ENCODE peak calls at places on chromosomes 7 and 10, in seven cellular contexts. One of them, this sample, is unnamed.

GRCh38 chr10:1610986-1611770 is 126.1 kb downstream of the ADARB2 start:
- DNase-seq in MV-4-11: no peak
- DNase-seq in A549: no peak
- DNase-seq in cardiac muscle cell: no peak
- DNase-seq in natural killer cell treated with Interleukin-12 subunit alpha and Interleukin-12 subunit beta and Interleukin-15 and Interleukin-18, amount 100 ng/mL, for 72 hours: no peak
- DNase-seq in H9: peak
- DNase-seq in body of pancreas: no peak
- DNase-seq in this sample: no peak

GRCh38 chr7:107580716-107581383 is 804 bp downstream of the BCAP29 start:
- DNase-seq in H9: no peak
- DNase-seq in cardiac muscle cell: no peak
- DNase-seq in MV-4-11: no peak
- DNase-seq in natural killer cell treated with Interleukin-12 subunit alpha and Interleukin-12 subunit beta and Interleukin-15 and Interleukin-18, amount 100 ng/mL, for 72 hours: no peak
- DNase-seq in A549: no peak
- DNase-seq in body of pancreas: no peak
- DNase-seq in this sample: no peak

GRCh38 chr7:47816647-47817046 is 131.6 kb downstream of the PKD1L1 start:
- DNase-seq in H9: no peak
- DNase-seq in MV-4-11: no peak
- DNase-seq in body of pancreas: no peak
- DNase-seq in natural killer cell treated with Interleukin-12 subunit alpha and Interleukin-12 subunit beta and Interleukin-15 and Interleukin-18, amount 100 ng/mL, for 72 hours: no peak
- DNase-seq in cardiac muscle cell: no peak
- DNase-seq in A549: peak
- DNase-seq in this sample: no peak

GRCh38 chr7:162583-163297 is 29.6 kb upstream of the FAM20C start:
- DNase-seq in H9: no peak
- DNase-seq in MV-4-11: no peak
- DNase-seq in cardiac muscle cell: no peak
- DNase-seq in natural killer cell treated with Interleukin-12 subunit alpha and Interleukin-12 subunit beta and Interleukin-15 and Interleukin-18, amount 100 ng/mL, for 72 hours: peak
- DNase-seq in body of pancreas: no peak
- DNase-seq in A549: no peak
- DNase-seq in this sample: no peak

GRCh38 chr7:82396343-82396742 is 47.2 kb downstream of the CACNA2D1 start:
- DNase-seq in A549: no peak
- DNase-seq in natural killer cell treated with Interleukin-12 subunit alpha and Interleukin-12 subunit beta and Interleukin-15 and Interleukin-18, amount 100 ng/mL, for 72 hours: no peak
- DNase-seq in H9: no peak
- DNase-seq in cardiac muscle cell: no peak
- DNase-seq in body of pancreas: no peak
- DNase-seq in MV-4-11: no peak
- DNase-seq in this sample: no peak

GRCh38 chr7:5360451-5360850 is 63.2 kb downstream of the TNRC18 start:
- DNase-seq in A549: no peak
- DNase-seq in natural killer cell treated with Interleukin-12 subunit alpha and Interleukin-12 subunit beta and Interleukin-15 and Interleukin-18, amount 100 ng/mL, for 72 hours: no peak
- DNase-seq in MV-4-11: no peak
- DNase-seq in H9: peak
- DNase-seq in cardiac muscle cell: no peak
- DNase-seq in body of pancreas: no peak
- DNase-seq in this sample: no peak

GRCh38 chr7:25149844-25150243 is 24.8 kb upstream of the CYCS start:
- DNase-seq in natural killer cell treated with Interleukin-12 subunit alpha and Interleukin-12 subunit beta and Interleukin-15 and Interleukin-18, amount 100 ng/mL, for 72 hours: no peak
- DNase-seq in cardiac muscle cell: no peak
- DNase-seq in A549: no peak
- DNase-seq in MV-4-11: no peak
- DNase-seq in H9: peak
- DNase-seq in body of pancreas: no peak
- DNase-seq in this sample: peak

GRCh38 chr7:111516612-111517011 is 45.7 kb downstream of the IMMP2L start:
- DNase-seq in A549: peak
- DNase-seq in natural killer cell treated with Interleukin-12 subunit alpha and Interleukin-12 subunit beta and Interleukin-15 and Interleukin-18, amount 100 ng/mL, for 72 hours: no peak
- DNase-seq in MV-4-11: no peak
- DNase-seq in body of pancreas: no peak
- DNase-seq in H9: no peak
- DNase-seq in cardiac muscle cell: no peak
- DNase-seq in this sample: no peak

GRCh38 chr7:157010588-157011332 is at the start of gene MNX1:
- DNase-seq in A549: peak
- DNase-seq in natural killer cell treated with Interleukin-12 subunit alpha and Interleukin-12 subunit beta and Interleukin-15 and Interleukin-18, amount 100 ng/mL, for 72 hours: no peak
- DNase-seq in H9: peak
- DNase-seq in MV-4-11: no peak
- DNase-seq in cardiac muscle cell: no peak
- DNase-seq in body of pancreas: peak
- DNase-seq in this sample: peak

GRCh38 chr10:87562750-87563149 is 58.1 kb downstream of the MINPP1 start:
- DNase-seq in body of pancreas: no peak
- DNase-seq in natural killer cell treated with Interleukin-12 subunit alpha and Interleukin-12 subunit beta and Interleukin-15 and Interleukin-18, amount 100 ng/mL, for 72 hours: no peak
- DNase-seq in H9: no peak
- DNase-seq in MV-4-11: no peak
- DNase-seq in cardiac muscle cell: no peak
- DNase-seq in A549: no peak
- DNase-seq in this sample: no peak

GRCh38 chr10:31322647-31323046 is 3.6 kb downstream of the ZEB1 start:
- DNase-seq in natural killer cell treated with Interleukin-12 subunit alpha and Interleukin-12 subunit beta and Interleukin-15 and Interleukin-18, amount 100 ng/mL, for 72 hours: no peak
- DNase-seq in body of pancreas: no peak
- DNase-seq in MV-4-11: no peak
- DNase-seq in H9: no peak
- DNase-seq in cardiac muscle cell: peak
- DNase-seq in A549: peak
- DNase-seq in this sample: peak

GRCh38 chr10:114470956-114471905 is 66.9 kb upstream of the AFAP1L2 start:
- DNase-seq in A549: peak
- DNase-seq in cardiac muscle cell: peak
- DNase-seq in natural killer cell treated with Interleukin-12 subunit alpha and Interleukin-12 subunit beta and Interleukin-15 and Interleukin-18, amount 100 ng/mL, for 72 hours: peak
- DNase-seq in H9: peak
- DNase-seq in body of pancreas: peak
- DNase-seq in MV-4-11: peak
- DNase-seq in this sample: peak

GRCh38 chr7:30888783-30889182 is 22.9 kb upstream of the AQP1 start:
- DNase-seq in MV-4-11: peak
- DNase-seq in H9: no peak
- DNase-seq in body of pancreas: no peak
- DNase-seq in A549: peak
- DNase-seq in cardiac muscle cell: peak
- DNase-seq in natural killer cell treated with Interleukin-12 subunit alpha and Interleukin-12 subunit beta and Interleukin-15 and Interleukin-18, amount 100 ng/mL, for 72 hours: no peak
- DNase-seq in this sample: no peak

GRCh38 chr10:103765981-103766380 is 89.4 kb downstream of the SH3PXD2A start:
- DNase-seq in cardiac muscle cell: no peak
- DNase-seq in MV-4-11: no peak
- DNase-seq in A549: no peak
- DNase-seq in H9: no peak
- DNase-seq in natural killer cell treated with Interleukin-12 subunit alpha and Interleukin-12 subunit beta and Interleukin-15 and Interleukin-18, amount 100 ng/mL, for 72 hours: no peak
- DNase-seq in body of pancreas: peak
- DNase-seq in this sample: no peak

GRCh38 chr7:110050831-110051230 is 1040.1 kb upstream of the LRRN3 start:
- DNase-seq in natural killer cell treated with Interleukin-12 subunit alpha and Interleukin-12 subunit beta and Interleukin-15 and Interleukin-18, amount 100 ng/mL, for 72 hours: no peak
- DNase-seq in MV-4-11: no peak
- DNase-seq in H9: no peak
- DNase-seq in body of pancreas: no peak
- DNase-seq in A549: no peak
- DNase-seq in cardiac muscle cell: no peak
- DNase-seq in this sample: no peak

GRCh38 chr7:54960517-54960916 is 58.3 kb upstream of the EGFR start:
- DNase-seq in body of pancreas: no peak
- DNase-seq in MV-4-11: no peak
- DNase-seq in A549: peak
- DNase-seq in cardiac muscle cell: peak
- DNase-seq in natural killer cell treated with Interleukin-12 subunit alpha and Interleukin-12 subunit beta and Interleukin-15 and Interleukin-18, amount 100 ng/mL, for 72 hours: no peak
- DNase-seq in H9: no peak
- DNase-seq in this sample: no peak

GRCh38 chr7:19754521-19755116 is 18.8 kb downstream of the TMEM196 start:
- DNase-seq in natural killer cell treated with Interleukin-12 subunit alpha and Interleukin-12 subunit beta and Interleukin-15 and Interleukin-18, amount 100 ng/mL, for 72 hours: no peak
- DNase-seq in body of pancreas: no peak
- DNase-seq in cardiac muscle cell: peak
- DNase-seq in MV-4-11: peak
- DNase-seq in A549: peak
- DNase-seq in H9: no peak
- DNase-seq in this sample: peak

GRCh38 chr7:158828343-158829020 is 827 bp downstream of the ESYT2 start:
- DNase-seq in natural killer cell treated with Interleukin-12 subunit alpha and Interleukin-12 subunit beta and Interleukin-15 and Interleukin-18, amount 100 ng/mL, for 72 hours: no peak
- DNase-seq in body of pancreas: peak
- DNase-seq in MV-4-11: no peak
- DNase-seq in A549: peak
- DNase-seq in H9: peak
- DNase-seq in cardiac muscle cell: peak
- DNase-seq in this sample: peak

GRCh38 chr7:98051118-98051744 is 55.4 kb upstream of the LMTK2 start:
- DNase-seq in MV-4-11: no peak
- DNase-seq in cardiac muscle cell: no peak
- DNase-seq in body of pancreas: peak
- DNase-seq in natural killer cell treated with Interleukin-12 subunit alpha and Interleukin-12 subunit beta and Interleukin-15 and Interleukin-18, amount 100 ng/mL, for 72 hours: peak
- DNase-seq in A549: no peak
- DNase-seq in H9: peak
- DNase-seq in this sample: peak

GRCh38 chr10:76302491-76302890 is 871.1 kb downstream of the LRMDA start:
- DNase-seq in A549: no peak
- DNase-seq in body of pancreas: no peak
- DNase-seq in cardiac muscle cell: peak
- DNase-seq in natural killer cell treated with Interleukin-12 subunit alpha and Interleukin-12 subunit beta and Interleukin-15 and Interleukin-18, amount 100 ng/mL, for 72 hours: no peak
- DNase-seq in H9: no peak
- DNase-seq in MV-4-11: no peak
- DNase-seq in this sample: no peak

GRCh38 chr10:132346806-132347205 is 14.8 kb downstream of the LRRC27 start:
- DNase-seq in cardiac muscle cell: no peak
- DNase-seq in H9: no peak
- DNase-seq in MV-4-11: no peak
- DNase-seq in natural killer cell treated with Interleukin-12 subunit alpha and Interleukin-12 subunit beta and Interleukin-15 and Interleukin-18, amount 100 ng/mL, for 72 hours: no peak
- DNase-seq in body of pancreas: no peak
- DNase-seq in A549: no peak
- DNase-seq in this sample: no peak

GRCh38 chr10:48495282-48496045 is 109.4 kb downstream of the ARHGAP22 start:
- DNase-seq in H9: no peak
- DNase-seq in cardiac muscle cell: no peak
- DNase-seq in body of pancreas: no peak
- DNase-seq in A549: no peak
- DNase-seq in natural killer cell treated with Interleukin-12 subunit alpha and Interleukin-12 subunit beta and Interleukin-15 and Interleukin-18, amount 100 ng/mL, for 72 hours: no peak
- DNase-seq in MV-4-11: no peak
- DNase-seq in this sample: no peak

GRCh38 chr7:134777470-134777869 is 2.0 kb upstream of the CALD1 start:
- DNase-seq in natural killer cell treated with Interleukin-12 subunit alpha and Interleukin-12 subunit beta and Interleukin-15 and Interleukin-18, amount 100 ng/mL, for 72 hours: no peak
- DNase-seq in body of pancreas: no peak
- DNase-seq in A549: no peak
- DNase-seq in H9: no peak
- DNase-seq in cardiac muscle cell: no peak
- DNase-seq in MV-4-11: no peak
- DNase-seq in this sample: no peak

GRCh38 chr7:134420509-134421125 is 38.3 kb downstream of the AKR1B1 start:
- DNase-seq in MV-4-11: peak
- DNase-seq in cardiac muscle cell: peak
- DNase-seq in natural killer cell treated with Interleukin-12 subunit alpha and Interleukin-12 subunit beta and Interleukin-15 and Interleukin-18, amount 100 ng/mL, for 72 hours: no peak
- DNase-seq in H9: peak
- DNase-seq in A549: peak
- DNase-seq in body of pancreas: peak
- DNase-seq in this sample: peak

GRCh38 chr7:75840029-75840428 is 26.4 kb upstream of the CCL24 start:
- DNase-seq in cardiac muscle cell: no peak
- DNase-seq in body of pancreas: no peak
- DNase-seq in A549: no peak
- DNase-seq in natural killer cell treated with Interleukin-12 subunit alpha and Interleukin-12 subunit beta and Interleukin-15 and Interleukin-18, amount 100 ng/mL, for 72 hours: peak
- DNase-seq in H9: no peak
- DNase-seq in MV-4-11: no peak
- DNase-seq in this sample: no peak

GRCh38 chr10:50417486-50417905 is 166.2 kb upstream of the ASAH2 start:
- DNase-seq in MV-4-11: peak
- DNase-seq in natural killer cell treated with Interleukin-12 subunit alpha and Interleukin-12 subunit beta and Interleukin-15 and Interleukin-18, amount 100 ng/mL, for 72 hours: no peak
- DNase-seq in cardiac muscle cell: no peak
- DNase-seq in H9: no peak
- DNase-seq in body of pancreas: no peak
- DNase-seq in A549: peak
- DNase-seq in this sample: no peak

GRCh38 chr7:29243777-29244655 is 49.4 kb downstream of the CHN2 start:
- DNase-seq in MV-4-11: peak
- DNase-seq in natural killer cell treated with Interleukin-12 subunit alpha and Interleukin-12 subunit beta and Interleukin-15 and Interleukin-18, amount 100 ng/mL, for 72 hours: no peak
- DNase-seq in body of pancreas: no peak
- DNase-seq in H9: peak
- DNase-seq in cardiac muscle cell: no peak
- DNase-seq in A549: peak
- DNase-seq in this sample: no peak

This sample was measured in retina.